ENCODE peak calls at places on chromosome 18, in eight cellular contexts. F is endothelial cell of umbilical vein; J is nucleus accumbens; S is SIG-M5; C is heart right ventricle; L is GM03348; G is activated naive CD4-positive, alpha-beta T cell; R is renal cortical epithelial cell. T is an unnamed sample.

GRCh38 chr18:24270937-24271380 is 126.7 kb downstream of the OSBPL1A start:
- DNase-seq in F (peak), J (peak), S (no peak), C (no peak), L (peak), G (no peak), R (peak), T (peak)

GRCh38 chr18:48612917-48613316 is 74.1 kb downstream of the CTIF start:
- DNase-seq in F (no peak), J (no peak), S (no peak), C (no peak), L (no peak), G (no peak), R (no peak), T (no peak)

GRCh38 chr18:7577706-7578105 is 10.6 kb downstream of the PTPRM start:
- DNase-seq in F (no peak), J (no peak), S (no peak), C (no peak), L (peak), G (no peak), R (peak), T (peak)

GRCh38 chr18:59140287-59140885 is 702 bp downstream of the SEC11C start:
- DNase-seq in F (peak), J (no peak), S (no peak), C (no peak), L (peak), G (no peak), R (peak), T (peak)

GRCh38 chr18:44602380-44602779 is 78.3 kb upstream of the SETBP1 start:
- DNase-seq in F (no peak), J (no peak), S (no peak), C (no peak), L (peak), G (no peak), R (peak), T (peak)

GRCh38 chr18:73952296-73952946 is 195.2 kb downstream of the FBXO15 start:
- DNase-seq in F (no peak), J (no peak), S (no peak), C (no peak), L (no peak), G (no peak), R (no peak), T (peak)

GRCh38 chr18:46152808-46153617 is 48.8 kb downstream of the HAUS1 start:
- DNase-seq in F (no peak), J (no peak), S (no peak), C (no peak), L (peak), G (no peak), R (peak), T (peak)

GRCh38 chr18:47883771-47884413 is 46.6 kb downstream of the SMAD2 start:
- DNase-seq in F (peak), J (no peak), S (no peak), C (no peak), L (no peak), G (no peak), R (peak), T (peak)

GRCh38 chr18:76874643-76875389 is 52.5 kb downstream of the ZNF236 start:
- DNase-seq in F (no peak), J (no peak), S (no peak), C (no peak), L (no peak), G (no peak), R (no peak), T (no peak)

GRCh38 chr18:78902795-78903435 is 76.7 kb upstream of the SALL3 start:
- DNase-seq in F (no peak), J (no peak), S (no peak), C (no peak), L (no peak), G (no peak), R (no peak), T (no peak)

GRCh38 chr18:49691177-49691608 is 122.1 kb downstream of the ACAA2 start:
- DNase-seq in F (peak), J (no peak), S (no peak), C (no peak), L (peak), G (no peak), R (peak), T (peak)

GRCh38 chr18:24200899-24201298 is 62.0 kb downstream of the CABYR start:
- DNase-seq in F (no peak), J (peak), S (no peak), C (no peak), L (no peak), G (no peak), R (no peak), T (no peak)

GRCh38 chr18:22827216-22827615 is 105.9 kb upstream of the RBBP8 start:
- DNase-seq in F (no peak), J (no peak), S (peak), C (no peak), L (no peak), G (no peak), R (no peak), T (peak)

GRCh38 chr18:32735781-32736180 is 37.0 kb downstream of the KLHL14 start:
- DNase-seq in F (no peak), J (no peak), S (no peak), C (no peak), L (no peak), G (no peak), R (peak), T (peak)

GRCh38 chr18:10912790-10913560 is 236.4 kb downstream of the PIEZO2 start:
- DNase-seq in F (peak), J (no peak), S (no peak), C (peak), L (peak), G (no peak), R (peak), T (no peak)

GRCh38 chr18:50397023-50397422 is 22.2 kb downstream of the SKA1 start:
- DNase-seq in F (no peak), J (no peak), S (no peak), C (no peak), L (no peak), G (no peak), R (no peak), T (no peak)

GRCh38 chr18:59898093-59898492 is 1.7 kb upstream of the PMAIP1 start:
- DNase-seq in F (no peak), J (no peak), S (no peak), C (no peak), L (no peak), G (no peak), R (no peak), T (no peak)

GRCh38 chr18:22639626-22640025 is 221.9 kb upstream of the CTAGE1 start:
- DNase-seq in F (no peak), J (no peak), S (no peak), C (no peak), L (no peak), G (no peak), R (no peak), T (no peak)

GRCh38 chr18:6202861-6203260 is 211.8 kb downstream of the L3MBTL4 start:
- DNase-seq in F (no peak), J (no peak), S (no peak), C (no peak), L (no peak), G (no peak), R (no peak), T (no peak)

GRCh38 chr18:37578886-37579513 is 13.4 kb upstream of the CELF4 start:
- DNase-seq in F (no peak), J (peak), S (no peak), C (no peak), L (peak), G (no peak), R (peak), T (peak)

GRCh38 chr18:50113726-50114125 is 81.2 kb downstream of the MYO5B start:
- DNase-seq in F (no peak), J (no peak), S (no peak), C (no peak), L (no peak), G (no peak), R (no peak), T (no peak)

GRCh38 chr18:14086459-14087231 is 45.6 kb downstream of the ZNF519 start:
- DNase-seq in F (peak), J (no peak), S (no peak), C (no peak), L (peak), G (no peak), R (peak), T (peak)

GRCh38 chr18:58216071-58216471 is 172.0 kb downstream of the NEDD4L start:
- DNase-seq in F (no peak), J (no peak), S (no peak), C (no peak), L (no peak), G (no peak), R (peak), T (no peak)

GRCh38 chr18:9494778-9495302 is 19.5 kb downstream of the RALBP1 start:
- DNase-seq in F (no peak), J (no peak), S (no peak), C (no peak), L (no peak), G (no peak), R (no peak), T (no peak)

GRCh38 chr18:65938592-65939372 is 188.0 kb downstream of the CDH7 start:
- DNase-seq in F (peak), J (no peak), S (no peak), C (no peak), L (no peak), G (no peak), R (peak), T (peak)

GRCh38 chr18:13108330-13108729 is 110.2 kb upstream of the LDLRAD4 start:
- DNase-seq in F (no peak), J (no peak), S (no peak), C (no peak), L (no peak), G (no peak), R (no peak), T (no peak)

GRCh38 chr18:58952871-58953270 is 88.2 kb downstream of the ZNF532 start:
- DNase-seq in F (no peak), J (no peak), S (no peak), C (no peak), L (no peak), G (no peak), R (peak), T (no peak)

GRCh38 chr18:24995056-24995455 is 356.9 kb downstream of the ZNF521 start:
- DNase-seq in F (no peak), J (no peak), S (no peak), C (no peak), L (no peak), G (no peak), R (peak), T (peak)

GRCh38 chr18:12811191-12811950 is 72.7 kb downstream of the PTPN2 start:
- DNase-seq in F (no peak), J (no peak), S (no peak), C (no peak), L (no peak), G (no peak), R (peak), T (peak)

GRCh38 chr18:44805643-44806042 is 125.0 kb downstream of the SETBP1 start:
- DNase-seq in F (no peak), J (no peak), S (no peak), C (no peak), L (no peak), G (no peak), R (no peak), T (no peak)

GRCh38 chr18:59629894-59630293 is 67.3 kb downstream of the CCBE1 start:
- DNase-seq in F (no peak), J (no peak), S (no peak), C (peak), L (peak), G (no peak), R (no peak), T (no peak)

GRCh38 chr18:36899289-36899688 is 70.4 kb downstream of the KIAA1328 start:
- DNase-seq in F (no peak), J (no peak), S (no peak), C (no peak), L (no peak), G (no peak), R (peak), T (peak)

GRCh38 chr18:44564922-44565321 is 115.8 kb upstream of the SETBP1 start:
- DNase-seq in F (no peak), J (no peak), S (no peak), C (no peak), L (peak), G (no peak), R (peak), T (no peak)